ENCODE peak calls at places on chromosome 13, in ten cellular contexts. P is GM12878, O is A549, M is Peyer's patch, S is transverse colon, C is esophagus squamous epithelium, I is K562, Q is adrenal gland, B is gastrocnemius medialis, L is breast epithelium. H is an unnamed sample.
A peak's percentile ranks its signal among the peaks of the same experiment; 100 is the strongest.

GRCh38 chr13:73110814-73111213 is 52.0 kb downstream of the KLF5 start:
- DNase-seq in P (no peak), O (no peak), M (no peak), S (no peak), C (no peak), I (no peak), Q (no peak), B (no peak), L (no peak), H (no peak)

GRCh38 chr13:102399791-102400618 is 1.8 kb downstream of the FGF14 start:
- DNase-seq in P (no peak), O (peak; percentile 28), M (no peak), S (peak; percentile 9), C (no peak), I (no peak), Q (no peak), B (no peak), L (no peak), H (no peak)

GRCh38 chr13:113969973-113970611 is 3.8 kb downstream of the C13orf46 start:
- DNase-seq in P (no peak), O (no peak), M (no peak), S (peak; percentile 76), C (no peak), I (no peak), Q (no peak), B (no peak), L (peak; percentile 85), H (peak; percentile 84)

GRCh38 chr13:24323036-24323738 is 13.8 kb downstream of the C1QTNF9 start:
- DNase-seq in P (no peak), O (no peak), M (no peak), S (no peak), C (no peak), I (no peak), Q (no peak), B (no peak), L (no peak), H (peak; percentile 56)

GRCh38 chr13:21736926-21737325 is 66.1 kb downstream of the FGF9 start:
- DNase-seq in P (no peak), O (no peak), M (no peak), S (no peak), C (no peak), I (no peak), Q (no peak), B (no peak), L (no peak), H (no peak)

GRCh38 chr13:27487776-27488175 is 37.4 kb upstream of the MTIF3 start:
- DNase-seq in P (no peak), O (no peak), M (no peak), S (no peak), C (no peak), I (no peak), Q (no peak), B (no peak), L (no peak), H (no peak)

GRCh38 chr13:94345374-94346195 is 133.9 kb downstream of the DCT start:
- DNase-seq in P (no peak), O (no peak), M (no peak), S (no peak), C (no peak), I (no peak), Q (no peak), B (no peak), L (no peak), H (no peak)

GRCh38 chr13:70108276-70108845 is at the start of gene KLHL1:
- DNase-seq in P (no peak), O (no peak), M (no peak), S (no peak), C (no peak), I (no peak), Q (no peak), B (no peak), L (no peak), H (no peak)

GRCh38 chr13:48728226-48728625 is 74.5 kb downstream of the CYSLTR2 start:
- DNase-seq in P (no peak), O (no peak), M (no peak), S (no peak), C (no peak), I (no peak), Q (no peak), B (no peak), L (no peak), H (no peak)

GRCh38 chr13:48728876-48729275 is 75.1 kb downstream of the CYSLTR2 start:
- DNase-seq in P (no peak), O (no peak), M (no peak), S (no peak), C (no peak), I (no peak), Q (no peak), B (no peak), L (no peak), H (no peak)

GRCh38 chr13:48733739-48734329 is 80.1 kb downstream of the CYSLTR2 start:
- DNase-seq in P (no peak), O (no peak), M (no peak), S (no peak), C (no peak), I (no peak), Q (no peak), B (no peak), L (no peak), H (peak; percentile 34)

GRCh38 chr13:48730971-48731658 is 77.4 kb downstream of the CYSLTR2 start:
- DNase-seq in P (no peak), O (no peak), M (no peak), S (no peak), C (no peak), I (no peak), Q (no peak), B (no peak), L (no peak), H (peak; percentile 10)

GRCh38 chr13:48731957-48732569 is 78.3 kb downstream of the CYSLTR2 start:
- DNase-seq in P (no peak), O (peak; percentile 2), M (peak; percentile 22), S (peak; percentile 57), C (no peak), I (peak; percentile 55), Q (peak; percentile 70), B (no peak), L (no peak), H (peak; percentile 86)
- H3K4me3 ChIP-seq in P (no peak overlapping the region), O (no peak overlapping the region), M (peak overlapping the region; percentile 6), S (no peak overlapping the region), C (no peak overlapping the region), I (no peak overlapping the region), Q (no peak overlapping the region), B (no peak overlapping the region), L (no peak overlapping the region), H (no peak overlapping the region)

DNA sequence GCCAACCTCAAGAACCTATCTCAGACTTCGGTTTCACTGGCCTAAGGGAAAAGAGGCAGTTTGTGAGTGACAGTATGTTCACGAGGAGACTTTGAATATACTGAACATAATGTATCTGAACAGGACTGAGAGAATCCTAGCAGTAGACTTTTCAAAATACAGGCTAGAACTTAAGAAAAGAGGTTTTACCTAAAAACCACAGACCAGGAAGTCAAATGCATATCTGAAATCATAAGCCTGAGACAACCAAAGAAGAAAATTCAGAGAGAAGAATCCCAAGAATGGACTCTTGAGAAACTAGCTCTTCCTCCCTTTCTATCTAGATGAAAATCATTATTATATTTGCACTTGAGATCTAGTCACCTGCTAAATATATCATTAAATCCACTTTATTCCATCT is 17.6 kb downstream of the MYCBP2 start:
- DNase-seq in P (no peak), O (no peak), M (no peak), S (no peak), C (no peak), I (no peak), Q (no peak), B (no peak), L (no peak), H (no peak)
- H3K4me1 ChIP-seq in P (peaks cover 21% of the 10 kb centered on the region), O (peaks cover 46% of the 10 kb centered on the region), M (peaks cover 23% of the 10 kb centered on the region), S (peaks cover 3% of the 10 kb centered on the region), C (peaks cover 5% of the 10 kb centered on the region), I (no peaks in the 10 kb centered on the region), Q (peaks cover 19% of the 10 kb centered on the region), B (peaks cover 66% of the 10 kb centered on the region), L (peaks cover 4% of the 10 kb centered on the region), H (peaks cover 32% of the 10 kb centered on the region)

DNA sequence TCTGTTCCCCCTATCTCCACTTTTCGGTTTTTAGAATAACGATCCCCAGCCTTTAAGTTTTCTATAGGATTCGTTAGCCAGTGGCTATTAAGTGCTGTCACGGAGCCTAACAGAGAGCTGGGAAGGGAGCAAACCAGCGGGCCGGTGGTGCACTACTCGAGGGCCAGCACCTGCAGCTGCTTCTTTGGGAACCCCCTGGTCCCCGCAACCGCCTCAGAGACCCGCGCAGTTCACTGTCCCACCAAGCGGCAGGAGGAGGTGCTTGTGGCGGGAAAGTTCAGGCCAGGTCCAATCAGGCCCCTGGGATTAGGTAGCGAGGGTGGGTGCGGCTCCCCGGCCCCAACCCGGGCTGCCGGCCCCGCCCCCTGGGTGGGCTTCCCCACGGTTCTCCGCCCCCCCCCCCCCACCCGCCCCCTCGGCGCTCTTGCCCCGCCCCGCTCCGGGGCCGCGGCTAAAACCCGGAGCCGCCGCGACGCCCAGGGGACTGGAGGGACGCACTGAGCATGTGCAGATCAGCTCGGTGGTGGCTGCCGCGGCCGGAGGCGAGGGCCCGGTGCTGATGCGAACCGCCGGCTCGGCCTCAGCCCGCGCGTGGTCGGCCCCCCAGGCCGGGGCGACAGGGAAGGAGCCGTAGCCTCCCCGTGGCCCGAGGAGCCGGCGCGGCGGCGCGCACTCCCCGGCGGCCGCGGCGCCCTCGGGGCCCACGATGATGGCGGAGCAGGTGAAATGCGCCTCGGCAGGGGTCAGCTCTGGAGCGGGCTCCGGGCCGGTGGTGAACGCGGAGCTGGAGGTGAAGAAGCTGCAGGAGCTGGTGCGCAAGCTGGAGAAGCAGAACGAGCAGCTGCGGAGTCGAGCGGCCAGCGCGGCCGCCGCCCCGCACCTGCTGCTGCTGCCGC is at the start of gene SLAIN1:
- DNase-seq in P (no peak), O (peak; percentile 35), M (peak; percentile 87), S (peak; percentile 80), C (no peak), I (peak; percentile 54), Q (peak; percentile 84), B (peak; percentile 40), L (peak; percentile 73), H (peak; percentile 92)
- TF ChIP-seq POLR2A in P (peak; percentile 87), O (peak; percentile 17), M (no peak), S (no peak), C (peak; percentile 49), I (no peak), Q (peak; percentile 62), B (peak; percentile 42), L (no peak), H (peak; percentile 68)

GRCh38 chr13:110217811-110218210 is 89.1 kb downstream of the COL4A1 start:
- DNase-seq in P (no peak), O (no peak), M (no peak), S (no peak), C (no peak), I (no peak), Q (no peak), B (no peak), L (no peak), H (no peak)

GRCh38 chr13:110221331-110221730 is 85.6 kb downstream of the COL4A1 start:
- DNase-seq in P (no peak), O (no peak), M (no peak), S (no peak), C (no peak), I (no peak), Q (no peak), B (no peak), L (no peak), H (no peak)

GRCh38 chr13:110216006-110216402 is 91.0 kb downstream of the COL4A1 start:
- DNase-seq in P (no peak), O (no peak), M (no peak), S (no peak), C (no peak), I (no peak), Q (no peak), B (no peak), L (no peak), H (no peak)

GRCh38 chr13:110216403-110217041 is 90.4 kb downstream of the COL4A1 start:
- DNase-seq in P (no peak), O (no peak), M (no peak), S (no peak), C (no peak), I (no peak), Q (peak; percentile 52), B (no peak), L (no peak), H (no peak)

DNA sequence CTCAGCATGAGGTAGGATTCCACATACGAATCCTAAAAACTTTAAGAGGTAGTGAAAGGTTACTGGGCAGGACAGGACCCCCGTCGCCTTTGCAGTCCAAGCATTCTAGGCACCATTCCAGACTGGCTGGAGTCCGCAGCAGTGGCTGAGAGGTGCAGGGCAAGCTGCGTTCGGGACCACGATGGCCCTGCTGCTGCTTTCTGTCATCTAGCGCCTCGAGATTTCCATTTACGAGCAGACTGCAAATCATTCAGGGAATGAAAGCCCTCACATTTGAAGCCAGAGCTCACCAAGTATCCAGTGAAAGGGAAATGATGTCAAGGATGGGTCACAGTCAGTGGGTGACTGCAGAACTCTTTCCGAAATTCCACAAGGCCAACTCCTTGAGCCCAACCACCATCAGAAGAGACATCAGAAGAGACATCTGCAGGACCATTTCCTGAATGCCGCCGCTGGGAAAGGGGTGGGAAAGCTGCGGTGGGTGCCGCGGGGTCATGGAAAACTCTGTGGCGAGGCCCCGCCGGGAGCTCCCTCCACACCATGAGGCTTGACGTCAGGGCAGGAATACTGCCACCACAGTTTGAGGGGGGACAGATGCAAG is 88.3 kb downstream of the COL4A1 start:
- DNase-seq in P (no peak), O (no peak), M (no peak), S (no peak), C (no peak), I (no peak), Q (no peak), B (no peak), L (no peak), H (no peak)
- H3K4me3 ChIP-seq in P (no peak overlapping the region), O (no peak overlapping the region), M (no peak overlapping the region), S (no peak overlapping the region), C (no peak overlapping the region), I (no peak overlapping the region), Q (no peak overlapping the region), B (no peak overlapping the region), L (no peak overlapping the region), H (no peak overlapping the region)

H was measured in upper lobe of left lung.